ENCODE peak calls at places on chromosomes 7 and 10, in four cellular contexts. One of them, this sample, is unnamed.

GRCh38 chr7:4830176-4830575 is 31.7 kb downstream of the PAPOLB start:
- DNase-seq in epithelial cell of esophagus: peak; percentile 8
- DNase-seq in endothelial cell: peak; percentile 89
- DNase-seq in mesothelial cell of epicardium: peak; percentile 77
- DNase-seq in this sample: peak; percentile 64

GRCh38 chr10:129774082-129774735 is 189.9 kb downstream of the EBF3 start:
- DNase-seq in endothelial cell: no peak
- DNase-seq in mesothelial cell of epicardium: peak; percentile 31
- DNase-seq in epithelial cell of esophagus: no peak
- DNase-seq in this sample: no peak

GRCh38 chr10:97075421-97075820 is 110.3 kb downstream of the SLIT1 start:
- DNase-seq in epithelial cell of esophagus: no peak
- DNase-seq in endothelial cell: no peak
- DNase-seq in mesothelial cell of epicardium: no peak
- DNase-seq in this sample: no peak

GRCh38 chr10:12448729-12449391 is 99.5 kb downstream of the CAMK1D start:
- DNase-seq in epithelial cell of esophagus: peak; percentile 61
- DNase-seq in mesothelial cell of epicardium: no peak
- DNase-seq in endothelial cell: no peak
- DNase-seq in this sample: no peak

GRCh38 chr7:976901-977325 is 1.6 kb upstream of the COX19 start:
- DNase-seq in epithelial cell of esophagus: no peak
- DNase-seq in endothelial cell: no peak
- DNase-seq in mesothelial cell of epicardium: no peak
- DNase-seq in this sample: no peak

GRCh38 chr7:27133409-27134157 is 3.0 kb upstream of the HOXA4 start:
- DNase-seq in epithelial cell of esophagus: no peak
- DNase-seq in endothelial cell: no peak
- DNase-seq in mesothelial cell of epicardium: no peak
- DNase-seq in this sample: no peak

GRCh38 chr10:331186-331585 is 195.9 kb downstream of the ZMYND11 start:
- DNase-seq in mesothelial cell of epicardium: no peak
- DNase-seq in epithelial cell of esophagus: no peak
- DNase-seq in endothelial cell: no peak
- DNase-seq in this sample: no peak

GRCh38 chr10:112802411-112803060 is 147.5 kb upstream of the TCF7L2 start:
- DNase-seq in epithelial cell of esophagus: no peak
- DNase-seq in mesothelial cell of epicardium: peak; percentile 11
- DNase-seq in endothelial cell: no peak
- DNase-seq in this sample: no peak

GRCh38 chr7:47008461-47008860 is 573.5 kb downstream of the TNS3 start:
- DNase-seq in mesothelial cell of epicardium: no peak
- DNase-seq in epithelial cell of esophagus: no peak
- DNase-seq in endothelial cell: no peak
- DNase-seq in this sample: no peak

GRCh38 chr7:4838626-4839334 is 23.1 kb downstream of the PAPOLB start:
- DNase-seq in endothelial cell: no peak
- DNase-seq in mesothelial cell of epicardium: no peak
- DNase-seq in epithelial cell of esophagus: no peak
- DNase-seq in this sample: no peak

DNA sequence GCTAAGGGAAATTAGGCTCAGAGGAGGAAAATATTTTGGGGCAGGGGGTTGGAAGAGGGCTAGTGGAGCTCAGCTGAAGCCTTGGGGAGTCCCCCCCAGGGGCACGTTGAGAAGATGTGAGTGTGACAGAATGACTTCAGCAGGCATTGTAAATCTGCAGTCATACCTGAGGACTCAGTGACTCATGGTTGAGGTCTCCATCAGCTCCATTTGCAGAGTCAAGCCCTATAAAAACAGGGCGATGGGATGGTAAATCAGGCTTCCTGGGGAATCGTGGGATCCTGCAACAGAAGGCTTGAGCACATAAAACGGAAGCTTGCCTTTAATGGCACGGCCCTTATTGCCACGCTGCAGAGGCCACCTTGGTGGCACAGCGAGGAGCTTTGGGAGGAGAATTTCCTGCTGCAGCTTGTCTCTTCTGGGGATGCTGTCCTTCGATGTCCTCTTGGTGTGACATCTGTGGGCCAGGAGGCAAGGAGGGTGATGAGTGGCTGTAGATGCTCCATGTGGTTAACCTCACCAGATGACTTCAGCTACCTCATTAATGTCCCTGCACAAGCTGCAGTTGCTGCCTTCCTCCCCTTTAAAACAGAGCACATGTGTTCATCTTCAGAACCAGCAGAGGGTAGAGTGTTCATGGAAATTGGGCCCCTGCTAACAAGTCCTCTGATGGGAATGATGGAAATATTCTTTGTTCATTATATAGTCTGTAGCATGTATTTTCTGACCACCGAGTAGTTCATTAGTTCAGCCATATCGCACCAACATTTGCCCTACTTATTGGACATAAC is 285.9 kb downstream of the LRMDA start:
- DNase-seq in mesothelial cell of epicardium: no peak
- DNase-seq in endothelial cell: no peak
- DNase-seq in epithelial cell of esophagus: no peak
- DNase-seq in this sample: no peak
- TF ChIP-seq CTCF in mesothelial cell of epicardium: no peak
- TF ChIP-seq CTCF in endothelial cell: no peak
- TF ChIP-seq CTCF in epithelial cell of esophagus: no peak
- TF ChIP-seq CTCF in this sample: no peak

GRCh38 chr7:144019457-144019856 is 19.3 kb downstream of the OR6B1 start:
- DNase-seq in epithelial cell of esophagus: peak; percentile 38
- DNase-seq in mesothelial cell of epicardium: no peak
- DNase-seq in endothelial cell: no peak
- DNase-seq in this sample: no peak

GRCh38 chr7:144022169-144022568 is 22.0 kb downstream of the OR6B1 start:
- DNase-seq in epithelial cell of esophagus: no peak
- DNase-seq in mesothelial cell of epicardium: no peak
- DNase-seq in endothelial cell: no peak
- DNase-seq in this sample: no peak

GRCh38 chr7:144018065-144018464 is 17.9 kb downstream of the OR6B1 start:
- DNase-seq in mesothelial cell of epicardium: no peak
- DNase-seq in endothelial cell: no peak
- DNase-seq in epithelial cell of esophagus: no peak
- DNase-seq in this sample: no peak

GRCh38 chr7:144023171-144023827 is 23.2 kb downstream of the OR6B1 start:
- DNase-seq in epithelial cell of esophagus: no peak
- DNase-seq in endothelial cell: no peak
- DNase-seq in mesothelial cell of epicardium: no peak
- DNase-seq in this sample: no peak

DNA sequence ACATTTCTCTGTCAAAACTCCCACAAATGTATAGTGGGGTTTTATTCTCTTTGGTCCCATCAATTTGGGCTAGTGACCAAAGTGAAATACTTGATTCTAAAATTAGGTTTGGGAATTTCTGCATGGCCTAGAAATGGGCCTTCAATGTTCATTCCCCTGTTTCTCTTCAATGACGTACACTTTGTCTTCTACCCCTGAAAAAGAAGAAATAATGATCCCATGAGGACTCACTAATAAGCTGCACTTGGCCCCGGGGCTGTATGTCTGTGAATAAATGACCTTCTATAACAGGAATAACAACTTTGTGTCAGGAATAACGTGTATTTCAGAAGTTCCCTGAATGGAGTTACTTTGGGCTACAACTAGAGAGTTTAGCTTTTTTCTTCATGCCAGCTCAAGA is 20.2 kb downstream of the OR6B1 start:
- DNase-seq in mesothelial cell of epicardium: no peak
- DNase-seq in epithelial cell of esophagus: no peak
- DNase-seq in endothelial cell: no peak
- DNase-seq in this sample: no peak
- TF ChIP-seq CTCF in mesothelial cell of epicardium: no peak
- TF ChIP-seq CTCF in epithelial cell of esophagus: no peak
- TF ChIP-seq CTCF in endothelial cell: no peak
- TF ChIP-seq CTCF in this sample: no peak

GRCh38 chr7:83821866-83822265 is 172.9 kb upstream of the SEMA3E start:
- DNase-seq in endothelial cell: no peak
- DNase-seq in mesothelial cell of epicardium: no peak
- DNase-seq in epithelial cell of esophagus: peak; percentile 26
- DNase-seq in this sample: no peak

GRCh38 chr7:83820641-83821040 is 171.7 kb upstream of the SEMA3E start:
- DNase-seq in epithelial cell of esophagus: no peak
- DNase-seq in mesothelial cell of epicardium: no peak
- DNase-seq in endothelial cell: no peak
- DNase-seq in this sample: no peak

GRCh38 chr7:83824214-83824613 is 175.3 kb upstream of the SEMA3E start:
- DNase-seq in mesothelial cell of epicardium: no peak
- DNase-seq in epithelial cell of esophagus: peak; percentile 63
- DNase-seq in endothelial cell: no peak
- DNase-seq in this sample: no peak

GRCh38 chr7:83814480-83814879 is 165.5 kb upstream of the SEMA3E start:
- DNase-seq in mesothelial cell of epicardium: no peak
- DNase-seq in endothelial cell: no peak
- DNase-seq in epithelial cell of esophagus: no peak
- DNase-seq in this sample: no peak

GRCh38 chr7:83819911-83820310 is 171.0 kb upstream of the SEMA3E start:
- DNase-seq in mesothelial cell of epicardium: no peak
- DNase-seq in endothelial cell: no peak
- DNase-seq in epithelial cell of esophagus: no peak
- DNase-seq in this sample: no peak
- TF ChIP-seq CTCF in mesothelial cell of epicardium: no peak
- TF ChIP-seq CTCF in endothelial cell: no peak
- TF ChIP-seq CTCF in epithelial cell of esophagus: no peak
- TF ChIP-seq CTCF in this sample: no peak

DNA sequence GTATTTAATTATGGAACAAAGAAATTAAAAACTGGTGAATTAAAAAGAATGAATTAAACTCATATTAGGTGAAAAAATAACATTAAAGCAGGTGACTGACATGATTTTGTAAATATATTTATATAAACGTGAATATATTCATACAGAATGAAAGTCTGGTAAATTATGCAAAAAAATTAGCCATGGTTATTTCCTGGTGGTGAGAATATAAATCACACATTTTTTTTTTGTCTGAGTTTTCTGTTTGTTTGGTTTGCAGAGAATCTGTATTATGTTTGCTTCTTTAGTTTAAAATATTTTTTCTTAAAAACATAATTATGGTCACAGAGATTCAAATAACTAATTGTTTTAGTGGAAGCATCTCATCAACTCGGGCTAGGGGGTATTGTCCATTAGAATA is 73.0 kb upstream of the CSTF2T start:
- DNase-seq in endothelial cell: no peak
- DNase-seq in mesothelial cell of epicardium: no peak
- DNase-seq in epithelial cell of esophagus: no peak
- DNase-seq in this sample: no peak
- TF ChIP-seq CTCF in endothelial cell: peak; percentile 31
- TF ChIP-seq CTCF in mesothelial cell of epicardium: peak; percentile 52
- TF ChIP-seq CTCF in epithelial cell of esophagus: no peak
- TF ChIP-seq CTCF in this sample: no peak

GRCh38 chr7:50068850-50069551 is 24.0 kb downstream of the ZPBP start:
- DNase-seq in endothelial cell: no peak
- DNase-seq in mesothelial cell of epicardium: no peak
- DNase-seq in epithelial cell of esophagus: peak; percentile 73
- DNase-seq in this sample: no peak
- TF ChIP-seq CTCF in endothelial cell: no peak
- TF ChIP-seq CTCF in mesothelial cell of epicardium: no peak
- TF ChIP-seq CTCF in epithelial cell of esophagus: no peak
- TF ChIP-seq CTCF in this sample: no peak